ENCODE peak calls at places on chromosome 18, in seven cellular contexts. Q is left ventricle myocardium inferior; L is breast epithelium; O is CD4-positive, alpha-beta memory T cell; G is CD8-positive, alpha-beta T cell; E is esophagus squamous epithelium; V is H1. P is an unnamed sample.

GRCh38 chr18:23209796-23210195 is 74.5 kb downstream of the CABLES1 start:
- DNase-seq in Q (no peak), V (no peak), E (no peak), L (no peak), O (no peak), G (no peak), P (no peak)

GRCh38 chr18:50819027-50819726 is 639 bp downstream of the MRO start:
- DNase-seq in Q (peak; percentile 33), O (peak; percentile 0), G (no peak), E (no peak), V (peak; percentile 47), L (no peak), P (no peak)

GRCh38 chr18:45993441-45993840 is 26.3 kb upstream of the EPG5 start:
- DNase-seq in V (no peak), E (no peak), Q (no peak), G (no peak), L (no peak), O (no peak), P (no peak)

GRCh38 chr18:24231773-24232735 is 93.2 kb downstream of the CABYR start:
- DNase-seq in O (no peak), L (no peak), Q (no peak), G (no peak), V (no peak), E (no peak), P (no peak)

GRCh38 chr18:39841133-39842041 is 2113.6 kb upstream of the PIK3C3 start:
- DNase-seq in G (no peak), O (no peak), Q (no peak), V (peak; percentile 43), E (no peak), L (peak; percentile 55), P (no peak)

GRCh38 chr18:46832856-46833255 is 76.0 kb upstream of the ST8SIA5 start:
- DNase-seq in E (no peak), O (no peak), G (no peak), V (no peak), Q (no peak), L (no peak), P (no peak)

GRCh38 chr18:65435529-65435928 is 315.3 kb upstream of the CDH7 start:
- DNase-seq in O (no peak), L (no peak), G (no peak), E (no peak), Q (no peak), V (no peak), P (no peak)

GRCh38 chr18:11866329-11866728 is 15.1 kb downstream of the CHMP1B start:
- DNase-seq in O (no peak), E (no peak), L (no peak), G (no peak), V (no peak), Q (no peak), P (no peak)

GRCh38 chr18:49544362-49544761 is 17.5 kb upstream of the LIPG start:
- DNase-seq in G (no peak), L (no peak), Q (no peak), O (no peak), E (no peak), V (no peak), P (no peak)

GRCh38 chr18:39772155-39772919 is 2182.7 kb upstream of the PIK3C3 start:
- DNase-seq in O (no peak), V (no peak), L (no peak), Q (no peak), G (no peak), E (no peak), P (no peak)

GRCh38 chr18:5543036-5543671 is 643 bp downstream of the EPB41L3 start:
- DNase-seq in L (no peak), Q (no peak), V (no peak), G (no peak), E (no peak), O (no peak), P (no peak)

GRCh38 chr18:11993264-11993916 is 12.1 kb downstream of the IMPA2 start:
- DNase-seq in O (no peak), G (no peak), L (no peak), E (no peak), Q (no peak), V (no peak), P (no peak)

GRCh38 chr18:67425724-67426123 is 90.8 kb downstream of the DSEL start:
- DNase-seq in E (no peak), Q (no peak), L (no peak), O (no peak), V (no peak), G (no peak), P (no peak)

GRCh38 chr18:23259701-23260661 is 124.7 kb downstream of the CABLES1 start:
- DNase-seq in Q (peak; percentile 80), E (no peak), L (peak; percentile 88), O (no peak), V (no peak), G (peak; percentile 56), P (no peak)

GRCh38 chr18:23618862-23619387 is 32.6 kb upstream of the NPC1 start:
- DNase-seq in G (no peak), Q (no peak), L (no peak), V (peak; percentile 82), O (no peak), E (no peak), P (no peak)

GRCh38 chr18:39661856-39662366 is 2096.3 kb upstream of the CELF4 start:
- DNase-seq in V (no peak), O (no peak), L (no peak), G (no peak), E (no peak), Q (no peak), P (no peak)

GRCh38 chr18:45169610-45170009 is 445.7 kb upstream of the SLC14A2 start:
- DNase-seq in O (no peak), V (no peak), L (no peak), Q (no peak), E (no peak), G (no peak), P (no peak)

GRCh38 chr18:11990541-11990940 is 9.2 kb downstream of the IMPA2 start:
- DNase-seq in Q (no peak), L (no peak), G (no peak), V (no peak), E (no peak), O (no peak), P (no peak)

GRCh38 chr18:75393721-75394120 is 33.8 kb downstream of the SMIM21 start:
- DNase-seq in L (no peak), O (no peak), G (no peak), Q (no peak), V (no peak), E (no peak), P (no peak)

GRCh38 chr18:57359433-57359832 is 7.1 kb downstream of the ST8SIA3 start:
- DNase-seq in G (no peak), Q (no peak), L (no peak), O (no peak), E (no peak), V (no peak), P (no peak)

GRCh38 chr18:13376841-13377351 is 158.3 kb downstream of the LDLRAD4 start:
- DNase-seq in Q (no peak), G (peak; percentile 78), O (peak; percentile 79), L (no peak), E (no peak), V (no peak), P (peak; percentile 53)

GRCh38 chr18:48139427-48140347 is 209.2 kb upstream of the SMAD2 start:
- DNase-seq in L (peak; percentile 65), E (no peak), Q (peak; percentile 71), V (no peak), G (no peak), O (no peak), P (no peak)

GRCh38 chr18:49100226-49100968 is 149.6 kb upstream of the SMAD7 start:
- DNase-seq in V (no peak), L (no peak), O (no peak), G (no peak), E (no peak), Q (no peak), P (no peak)

GRCh38 chr18:79337620-79338019 is 58.1 kb upstream of the NFATC1 start:
- DNase-seq in E (no peak), V (no peak), Q (no peak), O (no peak), G (no peak), L (no peak), P (no peak)

GRCh38 chr18:35324926-35325655 is 19.1 kb downstream of the ZNF24 start:
- DNase-seq in E (no peak), V (no peak), L (no peak), Q (no peak), O (no peak), G (no peak), P (no peak)

GRCh38 chr18:73888565-73888964 is 259.1 kb downstream of the FBXO15 start:
- DNase-seq in Q (no peak), L (no peak), E (no peak), G (no peak), O (no peak), V (no peak), P (no peak)

GRCh38 chr18:23612434-23613090 is 26.3 kb upstream of the NPC1 start:
- DNase-seq in Q (no peak), O (no peak), E (no peak), L (no peak), V (no peak), G (no peak), P (no peak)

GRCh38 chr18:78268226-78268625 is 711.4 kb upstream of the SALL3 start:
- DNase-seq in E (no peak), L (no peak), O (no peak), V (no peak), G (no peak), Q (no peak), P (no peak)

GRCh38 chr18:45519881-45520280 is 95.4 kb upstream of the SLC14A2 start:
- DNase-seq in G (no peak), L (no peak), O (no peak), Q (no peak), E (no peak), V (no peak), P (no peak)

GRCh38 chr18:77047803-77048419 is 84.7 kb downstream of the MBP start:
- DNase-seq in E (no peak), O (no peak), L (no peak), G (no peak), V (no peak), Q (no peak), P (no peak)
- H3K4me1 ChIP-seq in E (no peaks in the 10 kb centered on the region), O (peaks cover 27% of the 10 kb centered on the region), L (no peaks in the 10 kb centered on the region), G (peaks cover 14% of the 10 kb centered on the region), V (no peaks in the 10 kb centered on the region), Q (peaks cover 14% of the 10 kb centered on the region), P (peaks cover 13% of the 10 kb centered on the region)

DNA sequence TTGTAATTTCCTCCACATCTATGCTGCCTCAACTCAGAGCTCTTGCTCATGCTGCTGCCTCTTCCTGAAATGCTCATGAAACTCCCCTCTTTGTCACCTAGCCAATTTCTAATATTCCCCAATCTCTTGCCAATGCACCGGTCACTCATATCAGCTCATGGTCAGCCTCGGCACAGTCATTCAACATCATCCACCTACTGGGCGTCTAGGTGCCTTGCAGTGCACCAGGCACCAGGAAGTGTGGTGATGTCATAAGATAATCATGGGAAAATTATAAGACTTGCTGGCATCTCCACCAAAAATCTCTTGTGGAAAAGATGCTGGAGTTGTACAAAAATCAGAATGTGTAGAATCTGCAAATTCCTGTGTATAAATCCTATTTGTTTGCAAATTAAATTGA is 52.6 kb upstream of the RAB27B start:
- DNase-seq in L (no peak), G (no peak), E (no peak), V (no peak), O (no peak), Q (no peak), P (no peak)
- H3K4me3 ChIP-seq in L (no peak overlapping the region), G (no peak overlapping the region), E (no peak overlapping the region), V (no peak overlapping the region), O (no peak overlapping the region), Q (no peak overlapping the region), P (no peak overlapping the region)

GRCh38 chr18:22176282-22176621 is 6.9 kb downstream of the GATA6 start:
- DNase-seq in G (no peak), O (no peak), E (no peak), Q (no peak), V (no peak), L (no peak), P (no peak)
- H3K27ac ChIP-seq in G (no peak overlapping the region), O (no peak overlapping the region), E (no peak overlapping the region), Q (peak overlapping the region; percentile 100), V (no peak overlapping the region), L (no peak overlapping the region), P (no peak overlapping the region)

GRCh38 chr18:62744076-62744705 is 28.9 kb downstream of the PHLPP1 start:
- DNase-seq in E (no peak), G (no peak), L (no peak), O (no peak), Q (no peak), V (no peak), P (no peak)
- H3K4me1 ChIP-seq in E (peaks cover 21% of the 10 kb centered on the region), G (no peaks in the 10 kb centered on the region), L (no peaks in the 10 kb centered on the region), O (no peaks in the 10 kb centered on the region), Q (peaks cover 24% of the 10 kb centered on the region), V (no peaks in the 10 kb centered on the region), P (no peaks in the 10 kb centered on the region)

P was measured in effector memory CD4-positive, alpha-beta T cell.